ENCODE peak calls at places on chromosomes 1 and 21, in five cellular contexts. G is COR-L47, Z is brain microvascular endothelial cell, J is putamen, C is NCI-H1092 treated with DMSO at 0.1 percent for 48 hours. E is an unnamed sample.

GRCh38 chr1:147627435-147628110 is 42.8 kb downstream of the ACP6 start:
- DNase-seq in G (peak), C (peak), J (peak), Z (peak), E (peak)

GRCh38 chr1:203744008-203744972 is 20.7 kb upstream of the LAX1 start:
- DNase-seq in C (no peak), J (peak), Z (no peak), G (no peak), E (peak)

GRCh38 chr1:229431270-229432115 is 2.4 kb downstream of the ACTA1 start:
- DNase-seq in G (no peak), J (no peak), Z (no peak), C (no peak), E (no peak)

GRCh38 chr1:197862671-197863070 is 39.8 kb upstream of the C1orf53 start:
- DNase-seq in C (no peak), J (no peak), Z (no peak), G (no peak), E (no peak)

GRCh38 chr1:232575524-232576040 is 54.4 kb downstream of the SIPA1L2 start:
- DNase-seq in C (peak), Z (no peak), J (no peak), G (peak), E (peak)

GRCh38 chr1:94528826-94529225 is 12.7 kb downstream of the F3 start:
- DNase-seq in G (no peak), Z (no peak), C (no peak), J (no peak), E (no peak)

GRCh38 chr1:227654858-227655752 is 80.0 kb downstream of the JMJD4 start:
- DNase-seq in Z (no peak), C (no peak), J (no peak), G (no peak), E (peak)

GRCh38 chr1:155181371-155182051 is 7.9 kb downstream of the TRIM46 start:
- DNase-seq in G (no peak), C (no peak), Z (no peak), J (no peak), E (no peak)

GRCh38 chr1:9351654-9352271 is 59.1 kb downstream of the SPSB1 start:
- DNase-seq in C (no peak), J (no peak), G (no peak), Z (no peak), E (no peak)

GRCh38 chr1:161382214-161383019 is 14.7 kb upstream of the CFAP126 start:
- DNase-seq in J (peak), Z (peak), C (peak), G (peak), E (peak)

GRCh38 chr21:26840912-26841311 is 4.3 kb downstream of the ADAMTS1 start:
- DNase-seq in G (peak), C (no peak), Z (peak), J (no peak), E (peak)

GRCh38 chr21:46413365-46413696 is 45.4 kb upstream of the DIP2A start:
- DNase-seq in C (no peak), J (no peak), G (no peak), Z (no peak), E (no peak)

GRCh38 chr1:9275567-9276034 is 17.1 kb upstream of the SPSB1 start:
- DNase-seq in C (no peak), J (peak), Z (peak), G (no peak), E (peak)

GRCh38 chr1:14866841-14867626 is 268.5 kb downstream of the KAZN start:
- DNase-seq in Z (no peak), C (no peak), J (no peak), G (no peak), E (no peak)

GRCh38 chr1:41742219-41742618 is 176.5 kb downstream of the HIVEP3 start:
- DNase-seq in J (no peak), Z (peak), C (peak), G (no peak), E (peak)

GRCh38 chr1:55309053-55309452 is 93.9 kb upstream of the USP24 start:
- DNase-seq in J (no peak), C (no peak), G (no peak), Z (peak), E (peak)

GRCh38 chr1:113135460-113135859 is 62.5 kb downstream of the LRIG2 start:
- DNase-seq in J (no peak), C (no peak), G (no peak), Z (no peak), E (no peak)

GRCh38 chr1:173555651-173556305 is 47.1 kb downstream of the SLC9C2 start:
- DNase-seq in C (no peak), Z (no peak), J (no peak), G (no peak), E (no peak)

GRCh38 chr1:42157667-42158066 is 4.5 kb downstream of the GUCA2B start:
- DNase-seq in J (no peak), Z (no peak), C (peak), G (peak), E (no peak)

GRCh38 chr1:64750092-64750491 is 5.2 kb downstream of the RAVER2 start:
- DNase-seq in C (no peak), J (no peak), Z (no peak), G (no peak), E (no peak)

GRCh38 chr1:189567890-189568289 is 909.8 kb downstream of the BRINP3 start:
- DNase-seq in J (no peak), C (peak), Z (no peak), G (peak), E (no peak)

GRCh38 chr1:221239911-221240310 is 360.7 kb downstream of the HLX start:
- DNase-seq in C (no peak), G (no peak), J (no peak), Z (no peak), E (no peak)

GRCh38 chr21:19065164-19065563 is 661.6 kb upstream of the TMPRSS15 start:
- DNase-seq in Z (no peak), G (no peak), J (no peak), C (no peak), E (no peak)

GRCh38 chr1:7334475-7335035 is 436.5 kb upstream of the VAMP3 start:
- DNase-seq in G (peak), C (peak), Z (peak), J (no peak), E (peak)

GRCh38 chr1:9289724-9290493 is 2.8 kb upstream of the SPSB1 start:
- DNase-seq in J (no peak), G (no peak), C (no peak), Z (peak), E (peak)

GRCh38 chr1:67532452-67533216 is 102.4 kb upstream of the SERBP1 start:
- DNase-seq in G (peak), C (peak), Z (peak), J (peak), E (peak)

GRCh38 chr1:42420911-42421585 is 34.8 kb downstream of the ZMYND12 start:
- DNase-seq in J (peak), C (peak), Z (peak), G (peak), E (peak)

GRCh38 chr1:169044971-169045370 is 61.5 kb upstream of the ATP1B1 start:
- DNase-seq in G (no peak), C (peak), Z (no peak), J (no peak), E (no peak)

GRCh38 chr1:33155877-33156538 is 25.8 kb downstream of the TRIM62 start:
- DNase-seq in G (no peak), Z (no peak), J (no peak), C (no peak), E (no peak)

GRCh38 chr1:229271448-229272120 is 673 bp downstream of the RAB4A start:
- DNase-seq in C (peak), G (no peak), J (peak), Z (no peak), E (peak)

GRCh38 chr1:232877361-232877991 is 72.3 kb downstream of the MAP10 start:
- DNase-seq in J (no peak), G (no peak), Z (no peak), C (no peak), E (no peak)

GRCh38 chr1:209542585-209542984 is 40.9 kb upstream of the CAMK1G start:
- DNase-seq in J (no peak), G (no peak), C (no peak), Z (no peak), E (peak)

GRCh38 chr1:203060115-203060514 is 25.7 kb downstream of the MYOG start:
- DNase-seq in G (no peak), C (no peak), J (no peak), Z (no peak), E (no peak)

GRCh38 chr1:202355944-202356553 is 7.5 kb downstream of the PPP1R12B start:
- DNase-seq in J (no peak), G (no peak), C (no peak), Z (no peak), E (no peak)

GRCh38 chr1:100313382-100313781 is 38.9 kb upstream of the CDC14A start:
- DNase-seq in J (no peak), C (no peak), Z (no peak), G (no peak), E (no peak)

GRCh38 chr1:25197235-25197930 is 34.9 kb downstream of the SYF2 start:
- DNase-seq in Z (no peak), G (no peak), C (peak), J (no peak), E (no peak)

GRCh38 chr1:242467556-242468145 is 56.8 kb downstream of the PLD5 start:
- DNase-seq in J (peak), C (peak), G (peak), Z (peak), E (peak)

GRCh38 chr1:40532844-40533424 is 1.5 kb downstream of the ZNF684 start:
- DNase-seq in J (peak), G (peak), Z (peak), C (peak), E (peak)

GRCh38 chr21:38494688-38495087 is 3.6 kb downstream of the ERG start:
- DNase-seq in C (no peak), Z (peak), J (no peak), G (no peak), E (peak)

E was measured in astrocyte of the spinal cord.